ENCODE peak calls at places on chromosomes 6 and 20, in six cellular contexts. One of them, this sample, is unnamed.
A peak's percentile ranks its signal among the peaks of the same experiment; 100 is the strongest.

GRCh38 chr6:40962241-40962640 is 76.8 kb downstream of the UNC5CL start:
- DNase-seq in M059J: peak; percentile 100
- DNase-seq in AG10803: peak; percentile 94
- DNase-seq in adipocyte: peak; percentile 36
- DNase-seq in NCI-H460: peak; percentile 30
- DNase-seq in NCI-H146: no peak
- DNase-seq in this sample: peak; percentile 95

GRCh38 chr6:148419430-148419829 is 76.8 kb downstream of the SASH1 start:
- DNase-seq in M059J: no peak
- DNase-seq in AG10803: no peak
- DNase-seq in adipocyte: no peak
- DNase-seq in NCI-H460: no peak
- DNase-seq in NCI-H146: no peak
- DNase-seq in this sample: no peak

GRCh38 chr20:38534756-38535155 is 46.2 kb upstream of the ADIG start:
- DNase-seq in M059J: no peak
- DNase-seq in AG10803: peak; percentile 6
- DNase-seq in adipocyte: no peak
- DNase-seq in NCI-H460: no peak
- DNase-seq in NCI-H146: no peak
- DNase-seq in this sample: no peak

GRCh38 chr20:34922654-34923381 is 32.8 kb downstream of the GSS start:
- DNase-seq in M059J: peak; percentile 88
- DNase-seq in AG10803: peak; percentile 90
- DNase-seq in adipocyte: peak; percentile 94
- DNase-seq in NCI-H460: peak; percentile 64
- DNase-seq in NCI-H146: no peak
- DNase-seq in this sample: peak; percentile 95

GRCh38 chr6:169997930-169998218 is 246.5 kb downstream of the ERMARD start:
- DNase-seq in M059J: peak; percentile 60
- DNase-seq in AG10803: no peak
- DNase-seq in adipocyte: no peak
- DNase-seq in NCI-H460: no peak
- DNase-seq in NCI-H146: no peak
- DNase-seq in this sample: no peak

GRCh38 chr6:89085409-89086012 is 5.0 kb downstream of the PNRC1 start:
- DNase-seq in M059J: no peak
- DNase-seq in AG10803: no peak
- DNase-seq in adipocyte: no peak
- DNase-seq in NCI-H460: no peak
- DNase-seq in NCI-H146: no peak
- DNase-seq in this sample: no peak

GRCh38 chr6:17971128-17972073 is 16.0 kb downstream of the KIF13A start:
- DNase-seq in M059J: peak; percentile 96
- DNase-seq in AG10803: peak; percentile 71
- DNase-seq in adipocyte: peak; percentile 70
- DNase-seq in NCI-H460: no peak
- DNase-seq in NCI-H146: no peak
- DNase-seq in this sample: peak; percentile 81

GRCh38 chr6:32411943-32412342 is 5.0 kb upstream of the BTNL2 start:
- DNase-seq in M059J: no peak
- DNase-seq in AG10803: no peak
- DNase-seq in adipocyte: no peak
- DNase-seq in NCI-H460: no peak
- DNase-seq in NCI-H146: no peak
- DNase-seq in this sample: no peak